ENCODE peak calls at places on chromosomes 5 and 9, in ten cellular contexts. W is tibial nerve, Q is gastrocnemius medialis, S is A549, Z is body of pancreas, J is transverse colon, P is adrenal gland, M is ovary, K is esophagus squamous epithelium, V is HepG2. G is an unnamed sample. For H3K4me1, the result is how much of the 10 kb centered on the place peaks cover.

GRCh38 chr9:137123459-137123819 is 8.9 kb upstream of the DPP7 start:
- DNase-seq in Z (no peak), W (no peak), V (no peak), S (no peak), M (no peak), J (no peak), P (no peak), K (no peak), Q (no peak), G (no peak)

GRCh38 chr5:102049517-102049916 is 246.6 kb downstream of the SLCO4C1 start:
- DNase-seq in Z (no peak), M (no peak), P (no peak), W (no peak), K (no peak), J (no peak), Q (no peak), S (no peak), V (no peak), G (no peak)

GRCh38 chr5:24162343-24162742 is 482.4 kb downstream of the CDH10 start:
- DNase-seq in Z (no peak), J (no peak), W (no peak), M (no peak), K (no peak), V (no peak), Q (no peak), S (no peak), P (no peak), G (no peak)

GRCh38 chr5:145362261-145362660 is 472.9 kb downstream of the PRELID2 start:
- DNase-seq in P (no peak), W (no peak), Z (no peak), S (peak), J (no peak), K (no peak), Q (no peak), V (no peak), M (no peak), G (no peak)

GRCh38 chr9:70318002-70318401 is 59.2 kb downstream of the SMC5 start:
- DNase-seq in K (no peak), P (no peak), Z (no peak), M (no peak), Q (no peak), V (peak), W (no peak), J (no peak), S (peak), G (no peak)

GRCh38 chr5:176817864-176818377 is 7.6 kb downstream of the UNC5A start:
- DNase-seq in M (no peak), Z (no peak), P (no peak), W (no peak), Q (no peak), J (no peak), V (no peak), K (no peak), S (peak), G (no peak)

GRCh38 chr5:81023261-81024015 is 63.3 kb downstream of the RASGRF2 start:
- DNase-seq in Q (no peak), M (no peak), P (no peak), S (no peak), W (no peak), Z (no peak), J (no peak), K (no peak), V (no peak), G (no peak)

GRCh38 chr5:69129413-69129812 is 35.6 kb downstream of the SLC30A5 start:
- DNase-seq in W (no peak), J (no peak), M (no peak), V (no peak), Z (no peak), Q (no peak), K (no peak), P (no peak), S (peak), G (no peak)

GRCh38 chr5:80655231-80655784 is 525 bp upstream of the DHFR start:
- DNase-seq in P (no peak), J (no peak), K (no peak), M (no peak), Z (no peak), W (no peak), S (peak), Q (no peak), V (peak), G (no peak)

GRCh38 chr5:155049569-155050383 is 36.2 kb downstream of the KIF4B start:
- DNase-seq in M (no peak), V (peak), J (no peak), S (peak), K (no peak), Q (no peak), P (no peak), W (no peak), Z (no peak), G (no peak)

GRCh38 chr9:120735415-120736126 is 21.3 kb upstream of the MEGF9 start:
- DNase-seq in K (no peak), J (no peak), W (peak), V (peak), M (no peak), P (no peak), Z (peak), S (peak), Q (peak), G (no peak)

GRCh38 chr9:71302776-71303175 is 181.4 kb upstream of the TRPM3 start:
- DNase-seq in Q (no peak), S (no peak), P (no peak), W (no peak), J (no peak), K (no peak), Z (no peak), V (no peak), M (no peak), G (no peak)

GRCh38 chr5:92505925-92506324 is 1075.1 kb downstream of the NR2F1-AS1 start:
- DNase-seq in W (no peak), V (no peak), J (no peak), S (no peak), K (no peak), P (no peak), Z (no peak), M (no peak), Q (no peak), G (no peak)

GRCh38 chr5:179912386-179912785 is 4.7 kb upstream of the TBC1D9B start:
- DNase-seq in K (no peak), Z (no peak), M (no peak), Q (peak), W (no peak), S (no peak), J (no peak), V (no peak), P (no peak), G (no peak)

GRCh38 chr5:66881475-66882161 is 285.4 kb downstream of the MAST4 start:
- DNase-seq in K (no peak), J (no peak), M (no peak), S (peak), V (no peak), Q (no peak), P (no peak), Z (peak), W (no peak), G (no peak)

GRCh38 chr5:88883059-88883565 is at the start of gene MEF2C:
- DNase-seq in Z (peak), M (peak), J (peak), P (peak), K (peak), W (peak), V (no peak), S (peak), Q (peak), G (peak)

GRCh38 chr9:21919377-21920362 is 74.5 kb downstream of the CDKN2A start:
- DNase-seq in J (no peak), P (no peak), W (no peak), K (no peak), V (peak), M (no peak), Z (peak), S (no peak), Q (no peak), G (no peak)

GRCh38 chr5:102421647-102422046 is 77.2 kb downstream of the SLCO6A1 start:
- DNase-seq in S (peak), K (no peak), J (no peak), Q (no peak), Z (peak), P (peak), W (no peak), V (peak), M (peak), G (no peak)

GRCh38 chr5:88724201-88724600 is 158.8 kb downstream of the MEF2C start:
- DNase-seq in W (no peak), S (peak), J (no peak), V (no peak), M (no peak), Q (no peak), K (no peak), Z (no peak), P (no peak), G (no peak)

GRCh38 chr5:10481241-10481932 is 39.7 kb downstream of the ROPN1L start:
- DNase-seq in K (no peak), Z (no peak), J (peak), Q (no peak), P (no peak), S (peak), M (no peak), W (no peak), V (peak), G (no peak)

GRCh38 chr5:72448368-72448767 is 58.8 kb downstream of the ZNF366 start:
- DNase-seq in J (no peak), Z (no peak), V (no peak), S (no peak), W (no peak), Q (no peak), P (no peak), M (no peak), K (no peak), G (no peak)

GRCh38 chr5:150946351-150946905 is 41.6 kb upstream of the ZNF300 start:
- DNase-seq in V (no peak), Q (peak), P (peak), K (no peak), Z (peak), M (peak), S (no peak), W (peak), J (peak), G (peak)

GRCh38 chr9:87556821-87557220 is 59.2 kb downstream of the DAPK1 start:
- DNase-seq in M (no peak), Z (peak), V (no peak), W (no peak), K (no peak), Q (peak), S (no peak), P (no peak), J (no peak), G (peak)

GRCh38 chr9:16033253-16033652 is 480.4 kb downstream of the CCDC171 start:
- DNase-seq in W (no peak), S (no peak), P (no peak), J (no peak), K (no peak), M (no peak), Q (no peak), V (no peak), Z (no peak), G (no peak)

GRCh38 chr9:33378121-33378795 is 24.1 kb downstream of the AQP7 start:
- DNase-seq in Z (no peak), S (no peak), M (no peak), P (peak), V (no peak), J (no peak), Q (peak), K (no peak), W (no peak), G (no peak)

GRCh38 chr9:104977580-104977979 is 49.6 kb upstream of the ABCA1 start:
- DNase-seq in V (no peak), Z (no peak), S (no peak), W (no peak), J (no peak), P (no peak), K (no peak), M (no peak), Q (no peak), G (no peak)

GRCh38 chr9:33101104-33101951 is 24.9 kb upstream of the SMU1 start:
- DNase-seq in V (no peak), Z (no peak), M (no peak), Q (peak), W (no peak), S (peak), P (peak), K (no peak), J (no peak), G (no peak)

GRCh38 chr5:130282044-130282443 is 377.8 kb downstream of the CHSY3 start:
- DNase-seq in Z (peak), K (no peak), V (no peak), P (no peak), J (no peak), W (no peak), S (no peak), M (no peak), Q (no peak), G (no peak)

GRCh38 chr5:96691503-96692303 is 29.5 kb downstream of the CAST start:
- DNase-seq in M (no peak), J (no peak), W (no peak), V (peak), Z (no peak), Q (no peak), K (no peak), P (no peak), S (no peak), G (no peak)

GRCh38 chr5:171924493-171925122 is 81.8 kb downstream of the FBXW11 start:
- DNase-seq in M (no peak), S (no peak), K (no peak), Z (no peak), W (no peak), J (no peak), Q (no peak), P (no peak), V (no peak), G (no peak)

GRCh38 chr9:34459941-34460340 is 1.3 kb downstream of the DNAI1 start:
- DNase-seq in V (no peak), Z (no peak), Q (peak), W (no peak), P (no peak), S (no peak), M (no peak), K (no peak), J (no peak), G (no peak)

GRCh38 chr9:115169003-115169402 is 51.0 kb upstream of the TNC start:
- DNase-seq in V (no peak), W (no peak), M (no peak), S (no peak), P (no peak), Q (no peak), J (no peak), Z (no peak), K (no peak), G (no peak)

GRCh38 chr9:115165233-115165632 is 47.3 kb upstream of the TNC start:
- DNase-seq in Q (no peak), S (no peak), V (no peak), P (no peak), J (no peak), M (no peak), W (no peak), K (no peak), Z (no peak), G (no peak)

GRCh38 chr9:115172105-115172504 is 54.1 kb upstream of the TNC start:
- DNase-seq in W (no peak), Q (no peak), S (no peak), V (no peak), J (no peak), P (no peak), K (no peak), Z (no peak), M (no peak), G (no peak)

GRCh38 chr9:115167175-115167574 is 49.2 kb upstream of the TNC start:
- DNase-seq in M (no peak), K (no peak), Z (no peak), S (no peak), Q (no peak), P (no peak), W (no peak), V (no peak), J (no peak), G (no peak)

DNA sequence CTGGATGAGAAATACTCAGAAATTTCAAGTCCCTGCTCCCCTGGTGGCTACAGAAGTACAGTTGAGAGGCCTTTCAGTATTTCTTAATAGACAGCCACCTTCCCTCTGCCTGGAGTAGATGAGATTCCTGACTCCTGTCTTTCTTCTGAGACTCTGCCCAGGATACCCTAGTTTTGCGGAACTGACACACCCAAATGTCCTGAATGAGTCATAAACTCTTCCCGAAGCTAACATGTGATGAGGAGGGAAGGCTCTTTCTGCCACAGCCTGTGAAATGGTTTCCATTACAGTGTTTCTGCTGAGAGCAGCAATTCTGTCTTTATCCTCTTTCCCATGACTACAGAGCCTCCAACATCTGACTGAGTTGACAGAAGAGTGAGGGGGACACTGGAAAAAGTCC is 52.7 kb upstream of the TNC start:
- DNase-seq in W (no peak), S (peak), J (no peak), V (no peak), P (no peak), K (no peak), Z (no peak), Q (no peak), M (no peak), G (no peak)
- TF ChIP-seq CTCF in W (no peak), S (no peak), J (no peak), V (no peak), P (no peak), K (no peak), Z (no peak), Q (no peak), M (no peak), G (no peak)

GRCh38 chr5:141510160-141510559 is 21.3 kb downstream of the PCDHGC5 start:
- DNase-seq in K (no peak), P (no peak), V (no peak), W (no peak), S (no peak), M (no peak), Q (peak), J (no peak), Z (no peak), G (no peak)
- H3K4me1 ChIP-seq in K (half or more), P (under half), V (under half), W (under half), S (under half), M (under half), Q (half or more), J (under half), Z (under half), G (under half)

GRCh38 chr5:87382224-87382623 is 30.5 kb downstream of the CCNH start:
- DNase-seq in P (no peak), Q (no peak), V (no peak), S (no peak), K (no peak), J (no peak), W (no peak), M (no peak), Z (no peak), G (no peak)
- TF ChIP-seq POLR2A in P (no peak), Q (no peak), V (no peak), S (no peak), K (no peak), J (no peak), W (no peak), M (no peak), Z (no peak), G (no peak)

DNA sequence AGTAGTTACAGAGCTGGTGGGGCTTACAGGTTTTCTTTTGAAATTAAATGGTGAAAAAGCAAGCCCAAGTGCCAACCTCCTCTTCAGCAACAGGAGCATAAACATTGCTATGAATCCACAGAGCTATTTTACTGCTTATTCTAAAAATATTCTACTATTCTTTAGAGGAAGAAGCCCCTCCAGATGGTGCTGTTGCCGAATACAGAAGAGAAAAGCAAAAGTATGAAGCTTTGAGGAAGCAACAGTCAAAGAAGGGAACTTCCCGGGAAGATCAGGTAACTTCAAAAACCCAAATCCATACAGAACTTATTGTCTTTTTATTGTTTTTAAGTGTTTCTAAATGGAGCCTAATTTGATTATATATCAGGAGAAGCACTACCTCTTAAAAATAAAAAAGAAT is 202.8 kb downstream of the CWC27 start:
- DNase-seq in Z (no peak), J (no peak), K (no peak), V (no peak), Q (no peak), W (peak), M (no peak), S (no peak), P (no peak), G (no peak)
- TF ChIP-seq CTCF in Z (no peak), J (no peak), K (no peak), V (no peak), Q (no peak), W (no peak), M (no peak), S (no peak), P (no peak), G (no peak)

DNA sequence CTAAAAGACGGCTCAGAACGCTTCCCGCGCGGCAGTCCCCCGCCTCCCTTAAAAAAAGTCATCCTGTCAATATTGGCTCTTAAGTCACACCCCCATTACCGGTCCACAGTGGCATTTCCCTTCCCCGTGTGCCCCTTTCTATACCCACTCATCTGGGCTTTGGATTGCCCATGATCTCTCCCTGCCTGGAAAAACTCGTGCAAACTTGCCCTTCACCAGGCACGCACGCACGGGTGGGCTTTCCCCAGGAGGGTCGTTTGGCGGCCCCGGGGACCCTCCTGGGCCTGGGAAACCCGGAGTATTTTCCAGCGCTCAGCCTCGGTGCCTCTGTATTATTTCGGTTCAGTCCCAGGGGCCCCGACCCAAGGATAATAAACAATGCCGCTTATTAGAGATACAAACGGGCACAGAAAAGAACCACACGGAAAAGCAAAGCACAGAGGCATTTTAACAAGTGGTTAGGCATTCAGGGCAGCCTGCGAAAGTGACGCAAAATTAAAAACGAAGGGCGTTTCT is 35.9 kb upstream of the NFIB start:
- DNase-seq in V (no peak), P (no peak), S (no peak), K (no peak), J (no peak), Z (no peak), Q (no peak), W (no peak), M (no peak), G (no peak)
- H3K4me1 ChIP-seq in V (under half), P (under half), S (under half), K (half or more), J (half or more), Z (under half), Q (under half), W (under half), M (under half), G (under half)

GRCh38 chr9:127806871-127807270 is 4.2 kb downstream of the FPGS start:
- DNase-seq in P (no peak), Z (no peak), S (no peak), Q (no peak), V (no peak), J (no peak), M (no peak), W (no peak), K (no peak), G (no peak)

GRCh38 chr9:127809562-127810377 is 7.1 kb downstream of the FPGS start:
- DNase-seq in V (no peak), S (peak), K (no peak), Z (no peak), Q (no peak), P (no peak), M (peak), W (no peak), J (peak), G (no peak)

GRCh38 chr9:127808347-127809001 is 5.8 kb downstream of the FPGS start:
- DNase-seq in S (no peak), Z (no peak), K (no peak), V (no peak), Q (no peak), M (no peak), W (no peak), J (no peak), P (no peak), G (no peak)

GRCh38 chr9:127810378-127811187 is 7.9 kb downstream of the FPGS start:
- DNase-seq in W (no peak), J (no peak), Q (no peak), Z (no peak), P (no peak), S (no peak), V (no peak), M (no peak), K (no peak), G (no peak)

GRCh38 chr9:127809002-127809561 is 6.4 kb downstream of the FPGS start:
- DNase-seq in V (no peak), P (peak), W (no peak), J (no peak), S (no peak), K (no peak), M (no peak), Q (no peak), Z (no peak), G (no peak)
- TF ChIP-seq POLR2A in V (no peak), P (no peak), W (no peak), J (no peak), S (no peak), K (no peak), M (no peak), Q (no peak), Z (no peak), G (no peak)